ENCODE peak calls at places on chromosome 21, in eight cellular contexts. N, X, I, V, G, F, P and H are unnamed samples.

GRCh38 chr21:41466024-41466820 is 40.2 kb downstream of the MX1 start:
- DNase-seq in V (no peak), X (no peak), P (no peak), N (no peak), G (no peak), F (no peak), I (no peak), H (no peak)

GRCh38 chr21:16279658-16280581 is 550.1 kb downstream of the USP25 start:
- DNase-seq in F (peak), X (no peak), I (peak), N (no peak), V (peak), G (peak), P (no peak), H (peak)

GRCh38 chr21:42236693-42237092 is 17.8 kb downstream of the ABCG1 start:
- DNase-seq in X (no peak), V (no peak), P (no peak), F (no peak), I (no peak), N (no peak), G (no peak), H (no peak)

GRCh38 chr21:16945580-16945979 is 567.3 kb upstream of the CXADR start:
- DNase-seq in P (no peak), G (no peak), X (no peak), I (no peak), F (peak), V (peak), N (no peak), H (no peak)

GRCh38 chr21:29179503-29179902 is 49.1 kb downstream of the MAP3K7CL start:
- DNase-seq in V (no peak), N (no peak), X (no peak), I (no peak), G (no peak), F (no peak), P (no peak), H (no peak)

GRCh38 chr21:45378258-45378966 is 26.6 kb upstream of the COL18A1 start:
- DNase-seq in V (no peak), N (no peak), P (no peak), F (peak), I (peak), G (peak), X (no peak), H (peak)

GRCh38 chr21:38985423-38986378 is 180.0 kb downstream of the ETS2 start:
- DNase-seq in F (peak), V (peak), G (peak), N (peak), P (no peak), X (peak), I (peak), H (peak)

GRCh38 chr21:37346841-37347430 is 19.6 kb upstream of the DYRK1A start:
- DNase-seq in X (no peak), G (no peak), P (no peak), F (no peak), V (no peak), N (no peak), I (no peak), H (no peak)

GRCh38 chr21:26159869-26160268 is 10.7 kb downstream of the APP start:
- DNase-seq in F (no peak), N (no peak), P (no peak), I (no peak), X (no peak), V (no peak), G (no peak), H (no peak)

GRCh38 chr21:45998871-45999580 is 17.5 kb downstream of the COL6A1 start:
- DNase-seq in F (no peak), G (no peak), V (no peak), X (no peak), N (no peak), P (no peak), I (peak), H (no peak)